ENCODE peak calls at places on chromosome 16, in seven cellular contexts. B is A549, K is DND-41, F is uterus, R is left lung, M is H9, D is fibroblast of pulmonary artery. G is an unnamed sample.

GRCh38 chr16:68259421-68259820 is 4.9 kb upstream of the SLC7A6 start:
- DNase-seq in B (no peak), K (no peak), F (no peak), R (no peak), M (no peak), D (no peak), G (no peak)

GRCh38 chr16:78738557-78738956 is 639.1 kb downstream of the WWOX start:
- DNase-seq in B (no peak), K (no peak), F (no peak), R (no peak), M (no peak), D (no peak), G (no peak)

GRCh38 chr16:57299009-57299718 is 14.7 kb upstream of the PLLP start:
- DNase-seq in B (peak; percentile 86), K (no peak), F (no peak), R (peak; percentile 45), M (no peak), D (no peak), G (no peak)

GRCh38 chr16:1971678-1972489 is at the start of gene TBL3:
- DNase-seq in B (peak; percentile 95), K (peak; percentile 97), F (peak; percentile 94), R (peak; percentile 97), M (peak; percentile 94), D (peak; percentile 94), G (peak; percentile 96)

GRCh38 chr16:76194621-76195015 is 82.6 kb upstream of the CNTNAP4 start:
- DNase-seq in B (no peak), K (no peak), F (no peak), R (no peak), M (no peak), D (no peak), G (peak; percentile 40)

GRCh38 chr16:29825145-29826044 is 5.1 kb downstream of the MVP start:
- DNase-seq in B (peak; percentile 78), K (no peak), F (peak; percentile 79), R (no peak), M (no peak), D (peak; percentile 73), G (peak; percentile 92)

GRCh38 chr16:12771341-12771798 is 32.3 kb downstream of the CPPED1 start:
- DNase-seq in B (no peak), K (no peak), F (no peak), R (no peak), M (no peak), D (peak; percentile 28), G (peak; percentile 17)

GRCh38 chr16:24858219-24859041 is 12.7 kb downstream of the SLC5A11 start:
- DNase-seq in B (peak; percentile 68), K (peak; percentile 74), F (peak; percentile 31), R (no peak), M (peak; percentile 69), D (peak; percentile 71), G (peak; percentile 49)

GRCh38 chr16:87922250-87922871 is 14.0 kb downstream of the CA5A start:
- DNase-seq in B (no peak), K (no peak), F (no peak), R (no peak), M (no peak), D (no peak), G (no peak)

GRCh38 chr16:13402601-13403000 is 501.2 kb downstream of the SHISA9 start:
- DNase-seq in B (no peak), K (no peak), F (no peak), R (no peak), M (no peak), D (no peak), G (no peak)

GRCh38 chr16:76653390-76654026 is 376.3 kb downstream of the CNTNAP4 start:
- DNase-seq in B (peak; percentile 66), K (peak; percentile 8), F (no peak), R (no peak), M (peak; percentile 41), D (peak; percentile 70), G (peak; percentile 46)

GRCh38 chr16:70250748-70251650 is 741 bp downstream of the EXOSC6 start:
- DNase-seq in B (peak; percentile 61), K (peak; percentile 45), F (peak; percentile 22), R (peak; percentile 86), M (peak; percentile 51), D (peak; percentile 52), G (peak; percentile 48)

DNA sequence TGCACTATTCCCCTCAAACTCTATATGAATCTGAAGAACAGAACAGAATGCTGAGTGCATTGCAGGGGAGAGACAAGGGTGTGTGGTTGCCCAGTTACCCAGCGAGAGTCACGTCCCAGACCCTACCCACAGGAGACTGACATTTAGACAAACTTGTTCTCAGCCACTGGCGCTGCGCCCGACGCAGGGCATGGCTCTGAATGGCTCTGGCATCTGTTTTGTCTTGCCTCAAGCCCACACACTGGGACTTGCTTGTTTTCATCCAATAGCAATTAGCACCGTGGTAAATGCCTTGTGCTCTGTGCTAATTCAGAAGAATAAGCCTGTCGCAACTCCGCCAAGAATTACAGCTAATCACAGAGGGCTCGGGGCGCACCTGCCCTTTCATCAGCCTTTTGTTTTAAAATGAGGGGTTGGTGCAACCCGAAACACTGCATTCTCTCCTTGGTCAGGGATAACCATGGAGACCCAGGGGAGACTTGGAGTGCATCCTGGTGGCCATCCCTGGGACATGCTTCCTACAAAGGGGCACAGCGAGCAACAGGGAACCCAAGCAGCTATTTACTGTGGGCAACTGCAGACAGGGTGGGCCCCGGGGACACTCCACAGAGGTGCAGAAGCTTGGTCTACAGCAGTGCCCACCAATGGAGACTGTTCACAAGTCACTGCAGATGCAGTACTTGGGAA is 220.5 kb upstream of the ZFHX3 start:
- DNase-seq in B (peak; percentile 11), K (no peak), F (peak; percentile 20), R (no peak), M (peak; percentile 59), D (peak; percentile 7), G (no peak)
- TF ChIP-seq CTCF in B (no peak), K (no peak), F (no peak), R (no peak), M (peak; percentile 45), D (peak; percentile 30), G (peak; percentile 21)

GRCh38 chr16:73368715-73369114 is 320.8 kb upstream of the ZFHX3 start:
- DNase-seq in B (no peak), K (no peak), F (no peak), R (no peak), M (no peak), D (no peak), G (no peak)

GRCh38 chr16:73369841-73370240 is 321.9 kb upstream of the ZFHX3 start:
- DNase-seq in B (no peak), K (no peak), F (no peak), R (no peak), M (no peak), D (no peak), G (no peak)

DNA sequence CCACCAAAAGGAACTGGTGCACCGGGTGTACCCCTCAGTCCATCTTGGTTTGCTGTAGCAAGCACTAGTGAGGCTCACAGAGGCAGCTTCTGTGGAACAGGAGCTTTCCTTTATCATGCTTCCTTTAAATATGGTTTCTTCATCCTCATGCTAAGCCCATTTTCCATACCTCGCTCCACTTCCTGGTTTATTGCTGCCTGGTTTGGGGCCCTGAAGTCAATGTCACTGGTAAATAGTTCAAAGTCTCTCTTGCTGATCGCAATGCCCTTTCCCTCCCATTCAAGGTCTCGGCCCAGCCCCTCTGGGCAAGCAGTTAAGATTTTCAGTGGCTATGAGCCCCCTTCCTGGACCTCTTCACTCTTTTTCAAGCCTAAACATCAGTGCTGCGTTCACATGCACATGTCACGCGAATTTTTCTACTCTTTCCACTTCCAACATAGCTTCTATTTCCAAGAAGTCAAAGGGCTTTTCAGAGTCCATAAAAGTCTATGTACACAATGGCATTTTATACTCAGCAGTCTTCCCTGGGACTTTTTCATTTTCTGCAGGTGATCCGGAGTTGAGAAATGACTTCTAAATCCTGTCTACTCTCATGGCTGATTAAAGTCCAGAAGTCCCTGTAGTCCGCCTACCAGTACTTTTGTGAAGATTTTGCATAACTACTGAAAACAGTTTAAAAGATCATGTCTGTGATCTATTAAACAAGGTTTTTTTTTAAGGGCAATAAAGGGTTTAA is 323.8 kb upstream of the ZFHX3 start:
- DNase-seq in B (no peak), K (no peak), F (no peak), R (no peak), M (no peak), D (no peak), G (no peak)
- TF ChIP-seq CTCF in B (no peak), K (no peak), F (no peak), R (no peak), M (no peak), D (no peak), G (no peak)

GRCh38 chr16:17293813-17294558 is 176.8 kb downstream of the XYLT1 start:
- DNase-seq in B (no peak), K (no peak), F (no peak), R (no peak), M (no peak), D (no peak), G (no peak)
- TF ChIP-seq CTCF in B (no peak), K (no peak), F (no peak), R (no peak), M (peak; percentile 34), D (no peak), G (no peak)

DNA sequence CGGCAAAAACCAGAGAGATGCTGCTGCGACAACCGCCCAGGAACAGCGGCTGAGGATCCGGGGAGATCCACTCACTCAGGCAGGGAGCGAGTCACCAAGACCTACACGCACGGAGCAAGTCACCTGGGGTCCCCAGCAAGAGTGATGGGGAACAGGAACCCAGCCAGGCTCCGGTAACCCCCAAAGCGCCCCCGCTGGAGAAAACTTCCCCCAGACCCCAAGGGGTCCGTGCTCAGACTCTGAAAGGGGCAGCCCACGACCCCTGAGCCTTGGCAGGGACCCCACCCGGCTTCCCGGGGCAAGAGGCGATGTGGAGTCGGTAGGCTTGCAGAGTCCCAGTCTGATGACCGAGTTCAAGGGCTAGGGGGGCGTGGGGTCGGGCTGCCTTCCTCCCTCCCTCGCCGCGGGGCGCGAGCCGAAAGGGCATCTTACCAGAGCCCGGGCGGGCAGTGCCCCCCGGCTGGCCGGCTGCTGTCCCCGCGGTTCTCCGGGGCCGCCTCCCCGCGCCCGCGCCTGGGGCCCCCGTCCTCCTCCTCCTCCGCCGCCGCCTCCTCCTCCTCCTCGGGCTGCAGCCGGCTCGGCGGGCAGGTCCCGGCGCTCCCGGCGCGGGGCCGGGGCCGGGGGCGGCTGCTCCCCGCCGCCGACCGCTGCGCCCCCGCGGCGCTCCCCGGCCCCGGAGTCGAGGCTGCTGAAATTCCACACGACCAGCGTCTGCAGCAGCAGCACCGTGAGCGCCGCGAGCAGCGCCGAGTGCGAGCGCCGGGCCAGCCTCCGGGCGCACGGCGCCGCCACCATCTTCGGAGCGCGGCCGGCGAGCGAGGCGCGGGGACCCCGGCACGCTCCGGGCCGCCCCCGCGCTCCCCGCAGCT is 524 bp downstream of the XYLT1 start:
- DNase-seq in B (no peak), K (peak; percentile 19), F (peak; percentile 41), R (peak; percentile 86), M (no peak), D (no peak), G (no peak)
- TF ChIP-seq CTCF in B (no peak), K (no peak), F (no peak), R (no peak), M (no peak), D (no peak), G (no peak)

G was measured in astrocyte of the spinal cord.